ENCODE peak calls at places on chromosomes 16 and 17, in eight cellular contexts. One of them, this sample, is unnamed.

GRCh38 chr16:29971304-29971703 is 2.4 kb upstream of the TAOK2 start:
- DNase-seq in M059J: no peak
- DNase-seq in H7: no peak
- DNase-seq in epithelial cell of esophagus: no peak
- DNase-seq in DMS 273 treated with DMSO at 0.1 percent for 48 hours: no peak
- DNase-seq in A172: no peak
- DNase-seq in adrenal gland: no peak
- DNase-seq in T-helper 22 cell: no peak
- DNase-seq in this sample: no peak

GRCh38 chr17:46948544-46948943 is 25.6 kb downstream of the GOSR2 start:
- DNase-seq in M059J: no peak
- DNase-seq in H7: no peak
- DNase-seq in epithelial cell of esophagus: no peak
- DNase-seq in DMS 273 treated with DMSO at 0.1 percent for 48 hours: no peak
- DNase-seq in A172: no peak
- DNase-seq in adrenal gland: no peak
- DNase-seq in T-helper 22 cell: no peak
- DNase-seq in this sample: no peak

GRCh38 chr17:1491406-1492248 is 859 bp downstream of the MYO1C start:
- DNase-seq in M059J: peak
- DNase-seq in H7: peak
- DNase-seq in epithelial cell of esophagus: peak
- DNase-seq in DMS 273 treated with DMSO at 0.1 percent for 48 hours: no peak
- DNase-seq in A172: no peak
- DNase-seq in adrenal gland: peak
- DNase-seq in T-helper 22 cell: peak
- DNase-seq in this sample: no peak

GRCh38 chr17:43449470-43450202 is 34.1 kb upstream of the DHX8 start:
- DNase-seq in M059J: no peak
- DNase-seq in H7: no peak
- DNase-seq in epithelial cell of esophagus: peak
- DNase-seq in DMS 273 treated with DMSO at 0.1 percent for 48 hours: no peak
- DNase-seq in A172: no peak
- DNase-seq in adrenal gland: no peak
- DNase-seq in T-helper 22 cell: no peak
- DNase-seq in this sample: no peak

GRCh38 chr16:56424791-56425438 is 430 bp downstream of the AMFR start:
- DNase-seq in M059J: no peak
- DNase-seq in H7: peak
- DNase-seq in epithelial cell of esophagus: peak
- DNase-seq in DMS 273 treated with DMSO at 0.1 percent for 48 hours: no peak
- DNase-seq in A172: no peak
- DNase-seq in adrenal gland: peak
- DNase-seq in T-helper 22 cell: peak
- DNase-seq in this sample: peak

GRCh38 chr17:27294689-27295630 is 1.0 kb downstream of the WSB1 start:
- DNase-seq in M059J: peak
- DNase-seq in H7: peak
- DNase-seq in epithelial cell of esophagus: peak
- DNase-seq in DMS 273 treated with DMSO at 0.1 percent for 48 hours: peak
- DNase-seq in A172: peak
- DNase-seq in adrenal gland: peak
- DNase-seq in T-helper 22 cell: peak
- DNase-seq in this sample: peak

GRCh38 chr17:82134101-82134500 is 36.1 kb upstream of the FASN start:
- DNase-seq in M059J: no peak
- DNase-seq in H7: no peak
- DNase-seq in epithelial cell of esophagus: peak
- DNase-seq in DMS 273 treated with DMSO at 0.1 percent for 48 hours: no peak
- DNase-seq in A172: no peak
- DNase-seq in adrenal gland: no peak
- DNase-seq in T-helper 22 cell: no peak
- DNase-seq in this sample: no peak

GRCh38 chr16:54459509-54460235 is 173.1 kb upstream of the IRX3 start:
- DNase-seq in M059J: no peak
- DNase-seq in H7: no peak
- DNase-seq in epithelial cell of esophagus: no peak
- DNase-seq in DMS 273 treated with DMSO at 0.1 percent for 48 hours: no peak
- DNase-seq in A172: no peak
- DNase-seq in adrenal gland: no peak
- DNase-seq in T-helper 22 cell: no peak
- DNase-seq in this sample: peak

GRCh38 chr17:15883617-15884111 is 61.3 kb upstream of the ADORA2B start:
- DNase-seq in M059J: peak
- DNase-seq in H7: no peak
- DNase-seq in epithelial cell of esophagus: peak
- DNase-seq in DMS 273 treated with DMSO at 0.1 percent for 48 hours: no peak
- DNase-seq in A172: peak
- DNase-seq in adrenal gland: no peak
- DNase-seq in T-helper 22 cell: no peak
- DNase-seq in this sample: no peak

GRCh38 chr17:47844230-47844629 is 3.2 kb upstream of the SCRN2 start:
- DNase-seq in M059J: peak
- DNase-seq in H7: no peak
- DNase-seq in epithelial cell of esophagus: no peak
- DNase-seq in DMS 273 treated with DMSO at 0.1 percent for 48 hours: no peak
- DNase-seq in A172: no peak
- DNase-seq in adrenal gland: peak
- DNase-seq in T-helper 22 cell: no peak
- DNase-seq in this sample: no peak

GRCh38 chr16:47732806-47733150 is 271.6 kb downstream of the PHKB start:
- DNase-seq in M059J: peak
- DNase-seq in H7: peak
- DNase-seq in epithelial cell of esophagus: peak
- DNase-seq in DMS 273 treated with DMSO at 0.1 percent for 48 hours: no peak
- DNase-seq in A172: peak
- DNase-seq in adrenal gland: no peak
- DNase-seq in T-helper 22 cell: no peak
- DNase-seq in this sample: no peak

GRCh38 chr17:44688675-44689491 is 693 bp downstream of the CCDC43 start:
- DNase-seq in M059J: no peak
- DNase-seq in H7: peak
- DNase-seq in epithelial cell of esophagus: peak
- DNase-seq in DMS 273 treated with DMSO at 0.1 percent for 48 hours: no peak
- DNase-seq in A172: no peak
- DNase-seq in adrenal gland: no peak
- DNase-seq in T-helper 22 cell: no peak
- DNase-seq in this sample: no peak

GRCh38 chr17:81094744-81095607 is 60.0 kb downstream of the BAIAP2 start:
- DNase-seq in M059J: peak
- DNase-seq in H7: peak
- DNase-seq in epithelial cell of esophagus: peak
- DNase-seq in DMS 273 treated with DMSO at 0.1 percent for 48 hours: no peak
- DNase-seq in A172: peak
- DNase-seq in adrenal gland: peak
- DNase-seq in T-helper 22 cell: peak
- DNase-seq in this sample: peak

GRCh38 chr17:57654040-57654775 is 90.9 kb downstream of the CCDC182 start:
- DNase-seq in M059J: no peak
- DNase-seq in H7: no peak
- DNase-seq in epithelial cell of esophagus: no peak
- DNase-seq in DMS 273 treated with DMSO at 0.1 percent for 48 hours: no peak
- DNase-seq in A172: no peak
- DNase-seq in adrenal gland: no peak
- DNase-seq in T-helper 22 cell: no peak
- DNase-seq in this sample: no peak

GRCh38 chr17:42677012-42677857 is 441 bp upstream of the PLEKHH3 start:
- DNase-seq in M059J: peak
- DNase-seq in H7: peak
- DNase-seq in epithelial cell of esophagus: peak
- DNase-seq in DMS 273 treated with DMSO at 0.1 percent for 48 hours: peak
- DNase-seq in A172: peak
- DNase-seq in adrenal gland: peak
- DNase-seq in T-helper 22 cell: peak
- DNase-seq in this sample: peak

This sample was measured in A673.